ENCODE peak calls at places on chromosome 2, in six cellular contexts. L is stimulated activated CD4-positive, alpha-beta T cell treated with anti-CD3 and anti-CD28 coated beads, Interleukin-1b, Interleukin-23, amount 100 ng/mL, for 48 hours; S is H7; X is memory B cell; Z is neural progenitor cell; Y is T-helper 2 cell. W is an unnamed sample.
A peak's percentile ranks its signal among the peaks of the same experiment; 100 is the strongest.

GRCh38 chr2:241309684-241310117 is 5.8 kb downstream of the HDLBP start:
- DNase-seq in L (peak; percentile 73), Y (peak; percentile 59), S (no peak), X (peak; percentile 33), Z (no peak), W (peak; percentile 33)

GRCh38 chr2:1451451-1451850 is 38.2 kb downstream of the TPO start:
- DNase-seq in S (no peak), Z (no peak), X (no peak), Y (no peak), L (no peak), W (no peak)

GRCh38 chr2:68292108-68292710 is 27.5 kb downstream of the CNRIP1 start:
- DNase-seq in Z (peak; percentile 52), S (peak; percentile 41), X (peak; percentile 24), L (peak; percentile 4), Y (peak; percentile 3), W (no peak)

GRCh38 chr2:241741016-241741415 is 6.6 kb downstream of the D2HGDH start:
- DNase-seq in S (no peak), Z (no peak), Y (peak; percentile 72), X (no peak), L (peak; percentile 41), W (no peak)

GRCh38 chr2:174878537-174879147 is 114.4 kb upstream of the CHRNA1 start:
- DNase-seq in L (no peak), S (no peak), Z (peak; percentile 21), X (no peak), Y (no peak), W (no peak)

GRCh38 chr2:201699384-201699783 is 940 bp upstream of the MPP4 start:
- DNase-seq in S (no peak), X (no peak), Z (no peak), L (no peak), Y (no peak), W (no peak)

GRCh38 chr2:25314514-25315315 is 27.0 kb downstream of the DNMT3A start:
- DNase-seq in X (no peak), S (peak; percentile 98), Z (peak; percentile 81), Y (peak; percentile 59), L (peak; percentile 94), W (peak; percentile 93)

GRCh38 chr2:188599140-188599539 is 307.5 kb downstream of the GULP1 start:
- DNase-seq in Y (no peak), L (no peak), S (no peak), X (no peak), Z (no peak), W (no peak)

GRCh38 chr2:218394298-218395089 is 5.2 kb upstream of the CTDSP1 start:
- DNase-seq in Z (no peak), X (no peak), Y (no peak), S (no peak), L (no peak), W (no peak)

GRCh38 chr2:112001136-112001764 is 53.8 kb upstream of the TMEM87B start:
- DNase-seq in S (no peak), Z (no peak), X (peak; percentile 10), L (no peak), Y (no peak), W (no peak)

GRCh38 chr2:28480403-28481049 is 15.3 kb upstream of the PLB1 start:
- DNase-seq in X (no peak), S (no peak), L (peak; percentile 28), Y (no peak), Z (no peak), W (no peak)

GRCh38 chr2:36473230-36473629 is 117.7 kb downstream of the CRIM1 start:
- DNase-seq in X (no peak), L (no peak), Y (no peak), S (no peak), Z (no peak), W (no peak)

GRCh38 chr2:135798762-135799161 is 38.2 kb downstream of the LCT start:
- DNase-seq in X (no peak), Z (no peak), S (no peak), L (no peak), Y (no peak), W (no peak)

GRCh38 chr2:63983986-63984605 is 35.1 kb downstream of the VPS54 start:
- DNase-seq in Y (no peak), X (no peak), S (no peak), L (no peak), Z (no peak), W (no peak)

GRCh38 chr2:234534515-234534914 is 37.6 kb upstream of the ARL4C start:
- DNase-seq in S (no peak), Y (no peak), Z (no peak), X (no peak), L (no peak), W (no peak)

GRCh38 chr2:71299507-71299906 is 32.1 kb upstream of the ZNF638 start:
- DNase-seq in L (no peak), S (peak; percentile 28), Y (no peak), Z (peak; percentile 47), X (peak; percentile 33), W (no peak)

GRCh38 chr2:20421988-20422678 is 24.7 kb upstream of the RHOB start:
- DNase-seq in Z (no peak), Y (no peak), S (no peak), X (no peak), L (no peak), W (no peak)

GRCh38 chr2:3602553-3603339 is 7.8 kb downstream of the COLEC11 start:
- DNase-seq in S (peak; percentile 43), X (no peak), Y (no peak), L (no peak), Z (no peak), W (no peak)

GRCh38 chr2:128202791-128203190 is 111.8 kb downstream of the UGGT1 start:
- DNase-seq in S (no peak), X (no peak), L (no peak), Z (no peak), Y (no peak), W (no peak)

GRCh38 chr2:38590053-38590452 is 12.7 kb downstream of the HNRNPLL start:
- DNase-seq in L (no peak), Y (no peak), S (no peak), X (no peak), Z (no peak), W (no peak)

GRCh38 chr2:85776672-85777071 is 22.9 kb downstream of the ATOH8 start:
- DNase-seq in Z (no peak), S (no peak), X (no peak), L (no peak), Y (no peak), W (no peak)

GRCh38 chr2:174004900-174005605 is 39.9 kb upstream of the SP3 start:
- DNase-seq in Y (no peak), Z (no peak), X (no peak), L (peak; percentile 52), S (no peak), W (no peak)

GRCh38 chr2:66981074-66981473 is 416.1 kb upstream of the ETAA1 start:
- DNase-seq in Y (no peak), L (no peak), S (no peak), Z (no peak), X (no peak), W (no peak)

GRCh38 chr2:15909157-15909556 is 31.2 kb upstream of the MYCN start:
- DNase-seq in L (no peak), X (no peak), Y (no peak), S (no peak), Z (no peak), W (no peak)

GRCh38 chr2:109269956-109270757 is 141.2 kb downstream of the SH3RF3 start:
- DNase-seq in Z (no peak), X (no peak), Y (no peak), S (no peak), L (no peak), W (no peak)

GRCh38 chr2:58107803-58108710 is 61.5 kb downstream of the VRK2 start:
- DNase-seq in Y (no peak), S (no peak), X (no peak), L (no peak), Z (no peak), W (no peak)

GRCh38 chr2:84969511-84970265 is 1.3 kb upstream of the KCMF1 start:
- DNase-seq in Y (peak; percentile 30), Z (peak; percentile 33), X (peak; percentile 51), S (no peak), L (peak; percentile 15), W (no peak)

W was measured in GM12892.